ENCODE peak calls at places on chromosome 16, in five cellular contexts. S, V, T, J and M are unnamed samples.

GRCh38 chr16:27470567-27471431 is 68.8 kb downstream of the IL21R start:
- ATAC-seq in T (peak), S (peak), V (no peak), J (peak), M (peak)

GRCh38 chr16:85215478-85216120 is 103.3 kb upstream of the CIBAR2 start:
- ATAC-seq in V (no peak), J (peak), S (no peak), T (no peak), M (no peak)

GRCh38 chr16:9033125-9033830 is 58.2 kb upstream of the HAPSTR1 start:
- ATAC-seq in T (no peak), S (peak), V (no peak), J (peak), M (no peak)

GRCh38 chr16:24834459-24835335 is 11.1 kb upstream of the SLC5A11 start:
- ATAC-seq in V (peak), J (peak), T (peak), S (peak), M (no peak)

GRCh38 chr16:47132310-47132709 is 11.4 kb downstream of the NETO2 start:
- ATAC-seq in V (peak), S (peak), T (no peak), J (no peak), M (no peak)

GRCh38 chr16:3188925-3189825 is 1.2 kb downstream of the OR1F1 start:
- ATAC-seq in S (peak), V (peak), T (peak), J (peak), M (no peak)

GRCh38 chr16:66035096-66035495 is 331.4 kb upstream of the CDH5 start:
- ATAC-seq in T (no peak), V (no peak), J (no peak), S (no peak), M (no peak)

GRCh38 chr16:89102777-89103073 is 9.1 kb downstream of the ACSF3 start:
- ATAC-seq in V (no peak), S (no peak), T (no peak), J (no peak), M (no peak)

GRCh38 chr16:88430185-88430523 is 22.9 kb upstream of the ZFPM1 start:
- ATAC-seq in V (peak), T (peak), J (no peak), S (no peak), M (no peak)

GRCh38 chr16:88824256-88825077 is 12.7 kb upstream of the APRT start:
- ATAC-seq in J (no peak), T (no peak), S (peak), V (peak), M (no peak)

GRCh38 chr16:70496513-70496912 is 26.8 kb downstream of the COG4 start:
- ATAC-seq in S (no peak), J (no peak), V (no peak), T (no peak), M (no peak)

GRCh38 chr16:2015117-2015946 is 4.3 kb upstream of the NPW start:
- ATAC-seq in S (peak), J (peak), V (no peak), T (peak), M (no peak)

GRCh38 chr16:81327483-81328196 is 12.9 kb downstream of the GAN start:
- ATAC-seq in V (no peak), T (no peak), J (no peak), S (no peak), M (no peak)

GRCh38 chr16:2952679-2953078 is 11.4 kb upstream of the KREMEN2 start:
- ATAC-seq in J (no peak), S (no peak), T (no peak), V (no peak), M (no peak)

GRCh38 chr16:89277049-89277448 is 59.5 kb downstream of the ZNF778 start:
- ATAC-seq in S (no peak), J (no peak), T (no peak), V (no peak), M (no peak)

GRCh38 chr16:166375-167116 is 768 bp downstream of the HBM start:
- ATAC-seq in J (no peak), S (no peak), V (no peak), T (no peak), M (no peak)

GRCh38 chr16:89338863-89339262 is 121.4 kb downstream of the ZNF778 start:
- ATAC-seq in V (no peak), J (peak), T (no peak), S (no peak), M (no peak)

GRCh38 chr16:56606688-56607618 is 1.4 kb upstream of the MT2A start:
- ATAC-seq in J (peak), V (no peak), T (peak), S (no peak), M (peak)
- TF ChIP-seq EP300 in J (no peak), V (no peak), T (peak), S (no peak), M (peak)

GRCh38 chr16:15971435-15971805 is 22.0 kb downstream of the ABCC1 start:
- ATAC-seq in V (no peak), S (no peak), T (no peak), J (no peak), M (no peak)

GRCh38 chr16:15970202-15970601 is 20.8 kb downstream of the ABCC1 start:
- ATAC-seq in V (peak), S (peak), J (peak), T (no peak), M (no peak)

GRCh38 chr16:15972046-15972868 is 22.8 kb downstream of the ABCC1 start:
- ATAC-seq in V (no peak), T (no peak), S (no peak), J (no peak), M (no peak)

GRCh38 chr16:15973460-15973859 is 24.0 kb downstream of the ABCC1 start:
- ATAC-seq in S (no peak), T (no peak), J (no peak), V (no peak), M (no peak)

DNA sequence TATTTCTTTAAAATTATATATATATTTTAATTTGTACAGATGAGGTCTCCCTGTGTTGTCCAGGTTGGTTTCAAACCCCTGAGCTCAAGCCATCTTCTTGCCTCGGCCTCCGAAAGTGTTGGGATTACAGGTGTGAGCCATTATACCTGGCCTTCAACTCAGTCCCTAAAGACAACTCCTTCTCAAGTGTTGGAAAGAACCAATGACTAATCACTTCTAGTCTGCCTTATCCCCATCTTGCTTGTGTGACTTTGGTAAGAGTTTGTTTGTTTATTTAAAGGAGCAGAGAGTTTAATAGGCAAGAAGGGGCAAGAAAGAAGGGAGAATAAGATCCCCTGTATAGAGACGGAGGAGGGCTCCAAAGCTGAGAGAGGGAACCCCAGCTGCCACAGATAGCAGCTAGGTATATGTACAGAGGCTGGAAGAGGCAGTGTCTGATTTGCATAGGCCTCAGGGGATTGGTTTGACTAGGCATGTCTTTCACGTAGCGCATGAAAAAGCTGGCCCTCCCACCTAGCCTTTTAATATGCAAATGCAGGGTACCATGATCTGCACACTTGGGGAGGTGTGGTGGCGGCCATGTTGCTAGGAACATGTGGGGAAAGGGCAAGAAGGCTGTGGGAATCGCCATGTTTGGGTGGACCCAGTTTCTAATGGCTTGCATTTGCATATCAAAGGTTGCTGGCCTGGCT is 21.5 kb downstream of the ABCC1 start:
- ATAC-seq in J (no peak), T (no peak), V (no peak), S (no peak), M (no peak)
- TF ChIP-seq POLR2AphosphoS5 in J (no peak), T (no peak), V (no peak), S (no peak), M (no peak)

GRCh38 chr16:50324345-50324744 is 44.4 kb downstream of the BRD7 start:
- ATAC-seq in T (no peak), S (no peak), V (no peak), J (no peak), M (no peak)

GRCh38 chr16:50320310-50320709 is 48.5 kb downstream of the BRD7 start:
- ATAC-seq in V (no peak), T (no peak), J (no peak), S (no peak), M (no peak)

GRCh38 chr16:50322333-50322732 is 46.5 kb downstream of the BRD7 start:
- ATAC-seq in S (no peak), J (no peak), V (no peak), T (no peak), M (no peak)

GRCh38 chr16:50326264-50326663 is 42.5 kb downstream of the BRD7 start:
- ATAC-seq in V (no peak), T (no peak), S (no peak), J (no peak), M (no peak)

DNA sequence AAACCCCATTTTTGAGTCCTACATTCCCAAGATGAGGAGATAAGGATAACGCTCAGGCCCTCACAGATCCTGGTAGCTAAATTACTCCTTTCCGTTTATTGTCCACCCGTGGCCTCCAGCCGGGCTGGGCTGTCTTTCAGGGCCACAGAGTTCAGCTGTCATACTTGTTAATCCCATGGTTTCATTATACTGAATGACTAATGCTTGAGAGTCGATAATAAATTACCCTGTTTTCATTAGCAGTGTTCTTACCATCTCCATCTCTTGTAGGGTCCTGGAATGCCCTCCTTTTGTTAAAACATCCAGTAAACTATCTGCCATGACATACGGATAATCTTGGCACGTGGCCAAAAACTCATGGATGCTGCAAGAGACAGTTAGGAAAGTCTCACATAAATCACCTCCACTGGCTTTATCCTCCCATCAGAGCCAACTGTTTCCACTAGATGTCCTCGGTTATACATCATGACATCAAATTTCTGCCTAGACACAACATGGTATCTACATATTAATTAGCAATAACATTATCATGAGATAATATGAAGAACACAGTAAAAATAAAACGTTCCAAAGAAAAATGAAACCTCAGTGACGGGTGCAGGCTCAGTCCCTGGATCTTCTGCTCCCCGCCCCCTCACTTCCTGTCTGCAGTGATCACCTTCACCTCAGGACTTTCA is 45.3 kb downstream of the BRD7 start:
- ATAC-seq in V (no peak), T (no peak), S (peak), J (peak), M (peak)
- TF ChIP-seq CTCF in V (peak), T (no peak), S (peak), J (peak), M (no peak)

GRCh38 chr16:57624806-57625500 is 3.5 kb upstream of the ADGRG1 start:
- ATAC-seq in J (no peak), S (no peak), V (no peak), T (no peak), M (no peak)

GRCh38 chr16:57628008-57628781 is at the start of gene ADGRG1:
- ATAC-seq in S (peak), T (peak), J (peak), V (peak), M (peak)

GRCh38 chr16:57626420-57627170 is 1.8 kb upstream of the ADGRG1 start:
- ATAC-seq in J (no peak), S (no peak), V (no peak), T (no peak), M (no peak)

GRCh38 chr16:57628782-57629181 is 352 bp downstream of the ADGRG1 start:
- ATAC-seq in J (no peak), T (no peak), V (no peak), S (no peak), M (no peak)

GRCh38 chr16:57627184-57627871 is 1.1 kb upstream of the ADGRG1 start:
- ATAC-seq in J (peak), T (no peak), S (no peak), V (peak), M (no peak)
- TF ChIP-seq EP300 in J (no peak), T (no peak), S (no peak), V (no peak), M (no peak)

DNA sequence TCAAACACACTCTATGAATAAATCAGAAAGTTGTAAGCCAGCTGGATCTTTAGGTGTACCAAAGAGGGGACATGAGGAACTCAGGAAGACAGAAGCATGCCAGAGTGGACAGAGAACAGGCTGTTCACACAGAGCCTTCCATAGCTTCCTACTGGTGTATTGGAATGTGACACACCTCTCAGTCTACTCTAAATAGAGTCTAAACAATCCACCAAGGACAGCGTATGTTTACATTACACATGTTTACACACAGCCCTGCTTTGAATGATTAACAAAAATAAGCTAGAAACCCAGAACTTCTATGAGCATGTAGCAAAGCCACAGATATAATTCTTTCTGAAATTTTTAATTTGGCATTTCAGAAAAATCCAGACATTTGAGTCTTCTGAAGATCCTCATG is 1279.0 kb upstream of the CDH8 start:
- ATAC-seq in V (no peak), T (no peak), S (no peak), J (peak), M (no peak)
- TF ChIP-seq POLR2AphosphoS5 in V (no peak), T (no peak), S (no peak), J (no peak), M (no peak)

DNA sequence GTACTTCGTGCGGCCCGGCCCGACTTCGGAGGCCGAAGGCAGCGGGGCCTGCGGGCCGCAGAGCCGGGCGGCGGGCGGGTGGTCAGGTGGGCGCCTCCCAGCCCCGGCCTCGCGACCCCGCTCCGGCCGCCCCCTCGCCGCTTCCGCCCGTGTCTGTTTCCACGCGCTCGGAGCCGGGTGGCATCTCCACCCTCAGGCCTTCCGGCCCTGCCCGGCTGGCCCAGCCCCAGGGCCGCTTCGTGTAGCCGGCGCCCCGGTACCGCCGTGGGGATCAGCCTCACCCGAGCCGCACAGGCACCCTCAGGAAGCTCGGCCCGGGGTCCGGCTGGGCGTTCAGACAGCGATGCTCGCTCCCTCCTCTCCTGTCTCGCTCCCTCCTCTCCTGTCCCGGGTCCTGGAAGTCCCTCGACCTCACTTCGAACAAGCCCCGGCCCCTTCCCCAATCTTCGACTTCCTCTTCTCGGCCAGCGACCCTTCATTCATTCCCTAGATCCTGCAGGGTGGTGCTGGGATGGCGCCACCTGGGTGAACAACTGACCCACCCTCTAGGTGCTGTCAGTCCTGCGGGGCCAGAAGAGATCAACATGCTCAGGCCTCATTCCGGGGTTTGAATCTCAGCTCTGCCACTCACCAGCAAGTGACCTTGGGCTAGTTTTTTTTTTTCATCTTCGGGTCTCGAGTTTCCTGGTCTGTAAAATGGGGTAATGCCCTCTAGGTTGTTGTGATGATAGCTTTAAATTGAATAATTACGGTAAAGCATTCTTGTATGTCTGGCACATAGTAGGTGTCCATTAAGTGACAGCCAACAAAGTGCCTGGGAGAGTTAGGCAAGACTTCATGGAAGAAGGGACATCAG is 611 bp downstream of the VPS4A start:
- ATAC-seq in S (peak), V (peak), J (peak), T (peak), M (peak)
- TF ChIP-seq CTCF in S (no peak), V (peak), J (peak), T (no peak), M (no peak)

GRCh38 chr16:19881028-19881427 is 3.6 kb downstream of the GPRC5B start:
- ATAC-seq in J (no peak), S (no peak), T (no peak), V (no peak), M (no peak)

GRCh38 chr16:19878760-19879159 is 5.9 kb downstream of the GPRC5B start:
- ATAC-seq in T (no peak), S (no peak), V (no peak), J (no peak), M (no peak)

GRCh38 chr16:19876501-19877059 is 8.1 kb downstream of the GPRC5B start:
- ATAC-seq in S (no peak), J (no peak), V (no peak), T (no peak), M (peak)

GRCh38 chr16:19881783-19882182 is 2.9 kb downstream of the GPRC5B start:
- ATAC-seq in T (no peak), V (no peak), J (no peak), S (no peak), M (no peak)

DNA sequence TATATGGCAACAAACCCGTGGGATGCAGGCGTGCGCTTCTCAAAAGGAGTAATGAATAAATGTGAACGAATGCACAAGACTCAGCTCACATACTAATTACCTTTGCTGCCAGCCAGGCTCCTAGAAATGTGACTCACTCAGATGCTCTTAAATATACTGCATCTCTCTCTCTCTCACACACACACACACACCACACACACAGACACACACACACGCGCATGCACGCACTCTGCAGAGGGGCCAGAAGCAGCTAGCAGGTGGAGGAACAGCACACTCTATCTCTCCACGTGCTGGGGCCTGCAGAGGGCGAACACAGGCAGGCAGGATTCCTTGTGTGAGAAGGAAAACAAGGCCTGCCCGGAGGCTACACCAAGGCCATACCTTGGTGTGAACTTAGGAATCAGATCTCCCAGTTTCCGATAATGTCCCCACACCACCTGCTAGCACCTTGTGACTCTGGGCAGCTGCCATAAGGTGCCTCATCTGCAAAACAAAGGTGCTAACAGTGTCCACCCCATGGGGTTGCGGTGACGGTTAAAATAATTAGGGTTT is 5.3 kb downstream of the GPRC5B start:
- ATAC-seq in J (peak), T (no peak), V (no peak), S (no peak), M (no peak)
- TF ChIP-seq EP300 in J (no peak), T (no peak), V (no peak), S (no peak), M (no peak)

GRCh38 chr16:87412371-87412995 is 20.3 kb downstream of the MAP1LC3B start:
- ATAC-seq in V (no peak), J (peak), S (no peak), T (no peak), M (no peak)

GRCh38 chr16:87410530-87410929 is 18.4 kb downstream of the MAP1LC3B start:
- ATAC-seq in S (no peak), V (no peak), J (no peak), T (no peak), M (no peak)

GRCh38 chr16:87410958-87411357 is 18.8 kb downstream of the MAP1LC3B start:
- ATAC-seq in J (peak), V (no peak), S (peak), T (no peak), M (no peak)

GRCh38 chr16:87412996-87413421 is 20.9 kb downstream of the MAP1LC3B start:
- ATAC-seq in V (no peak), S (no peak), T (no peak), J (no peak), M (no peak)

GRCh38 chr16:87411375-87412271 is 19.5 kb downstream of the MAP1LC3B start:
- ATAC-seq in S (no peak), V (no peak), T (no peak), J (no peak), M (no peak)
- TF ChIP-seq POLR2AphosphoS5 in S (no peak), V (no peak), T (no peak), J (no peak), M (no peak)

GRCh38 chr16:30065112-30065942 is at the start of gene ALDOA:
- ATAC-seq in J (peak), T (peak), S (peak), V (peak), M (peak)
- TF ChIP-seq CTCF in J (peak), T (peak), S (no peak), V (no peak), M (no peak)

DNA sequence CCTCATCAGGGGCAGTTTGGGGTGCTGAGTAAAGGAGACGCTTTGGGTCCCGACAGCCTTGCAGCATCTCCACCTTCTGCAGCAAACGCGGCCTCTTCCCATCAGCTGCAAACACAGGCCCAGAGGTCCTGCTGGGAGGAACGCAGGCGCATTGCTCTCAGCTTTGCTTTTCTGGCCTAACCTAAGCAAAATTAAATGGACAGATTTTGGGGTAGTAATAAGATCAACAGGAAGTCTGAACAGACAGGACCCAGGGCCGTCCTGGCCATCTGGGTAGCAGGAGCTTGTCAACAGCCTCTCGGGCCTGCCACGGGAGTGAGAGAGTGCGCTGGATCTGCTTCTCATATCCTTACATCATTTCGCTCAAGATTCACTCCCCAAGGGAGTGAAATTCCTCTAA is 7.2 kb downstream of the NUBP1 start:
- ATAC-seq in V (no peak), J (no peak), S (no peak), T (no peak), M (no peak)
- TF ChIP-seq EP300 in V (no peak), J (no peak), S (no peak), T (no peak), M (no peak)